ENCODE peak calls at places on chromosomes 1 and 21, in seven cellular contexts. W is NCI-H1694 treated with DMSO at 0.1 percent for 48 hours; B is stimulated activated CD4-positive, alpha-beta T cell treated with anti-CD3 and anti-CD28 coated beads, Interleukin-1b, Interleukin-23, amount 100 ng/mL, for 24 hours; A is cardiac muscle cell; Z is HTR-8/SVneo; Y is GM13976; I is small intestine. E is an unnamed sample.

GRCh38 chr1:109790735-109791494 is 27.2 kb upstream of the EPS8L3 start:
- DNase-seq in W (no peak), B (peak; percentile 33), A (peak; percentile 79), Z (peak; percentile 31), Y (peak; percentile 90), I (peak; percentile 60), E (no peak)

GRCh38 chr1:222071313-222071886 is 329.5 kb upstream of the DUSP10 start:
- DNase-seq in W (no peak), B (no peak), A (peak; percentile 47), Z (no peak), Y (no peak), I (no peak), E (no peak)

GRCh38 chr1:5949074-5949760 is 43.0 kb downstream of the NPHP4 start:
- DNase-seq in W (no peak), B (no peak), A (no peak), Z (no peak), Y (no peak), I (peak; percentile 60), E (no peak)

GRCh38 chr21:35850029-35850428 is 210.3 kb downstream of the SETD4 start:
- DNase-seq in W (no peak), B (no peak), A (no peak), Z (no peak), Y (peak; percentile 23), I (no peak), E (no peak)

GRCh38 chr1:31689821-31690220 is 14.0 kb downstream of the COL16A1 start:
- DNase-seq in W (no peak), B (no peak), A (no peak), Z (peak; percentile 87), Y (no peak), I (no peak), E (peak; percentile 94)

GRCh38 chr1:158520955-158521665 is 33.1 kb downstream of the OR6Y1 start:
- DNase-seq in W (no peak), B (no peak), A (no peak), Z (no peak), Y (no peak), I (no peak), E (no peak)

GRCh38 chr1:192066202-192066601 is 92.1 kb upstream of the RGS18 start:
- DNase-seq in W (no peak), B (no peak), A (no peak), Z (no peak), Y (no peak), I (no peak), E (no peak)

GRCh38 chr1:52659851-52660596 is 27.1 kb downstream of the SHISAL2A start:
- DNase-seq in W (no peak), B (no peak), A (no peak), Z (no peak), Y (no peak), I (no peak), E (no peak)

GRCh38 chr1:10815863-10816195 is 19.4 kb upstream of the CASZ1 start:
- DNase-seq in W (no peak), B (no peak), A (no peak), Z (no peak), Y (no peak), I (peak; percentile 81), E (no peak)

E was measured in renal cortical epithelial cell.